ENCODE peak calls at places on chromosomes 4 and X, in seven cellular contexts. N is heart left ventricle, Z is foreskin fibroblast, O is sigmoid colon, S is brain microvascular endothelial cell, P is BE2C, B is kidney. X is an unnamed sample.

GRCh38 chr4:65918217-65918616 is 247.9 kb upstream of the EPHA5 start:
- DNase-seq in N (no peak), O (no peak), B (no peak), P (no peak), S (no peak), Z (no peak), X (no peak)

GRCh38 chrX:81120936-81121351 is 80.8 kb downstream of the HMGN5 start:
- DNase-seq in B (no peak), N (peak; percentile 23), O (peak; percentile 59), Z (peak; percentile 73), P (peak; percentile 38), S (peak; percentile 27), X (peak; percentile 47)

GRCh38 chr4:109233585-109233984 is 68.9 kb downstream of the COL25A1 start:
- DNase-seq in S (no peak), P (no peak), Z (peak; percentile 29), O (no peak), N (no peak), B (no peak), X (no peak)

GRCh38 chrX:68440940-68441339 is 7.6 kb upstream of the OPHN1 start:
- DNase-seq in N (peak; percentile 75), Z (peak; percentile 67), P (peak; percentile 31), S (peak; percentile 73), B (no peak), O (peak; percentile 88), X (no peak)

GRCh38 chrX:129875669-129876068 is 30.3 kb upstream of the UTP14A start:
- DNase-seq in N (no peak), O (no peak), S (peak; percentile 74), B (no peak), Z (peak; percentile 88), P (no peak), X (no peak)

GRCh38 chr4:101039367-101039766 is 308.0 kb downstream of the PPP3CA start:
- DNase-seq in N (no peak), B (no peak), Z (no peak), S (no peak), O (no peak), P (no peak), X (no peak)

GRCh38 chr4:150533673-150534072 is 48.3 kb upstream of the MAB21L2 start:
- DNase-seq in O (no peak), B (no peak), S (no peak), P (no peak), Z (no peak), N (no peak), X (no peak)

GRCh38 chrX:10900585-10901289 is 210.4 kb upstream of the HCCS start:
- DNase-seq in N (no peak), P (no peak), S (peak; percentile 14), Z (peak; percentile 51), B (no peak), O (no peak), X (no peak)

GRCh38 chr4:41095973-41096372 is 118.4 kb downstream of the APBB2 start:
- DNase-seq in N (no peak), O (no peak), P (no peak), S (peak; percentile 76), B (no peak), Z (peak; percentile 66), X (no peak)

GRCh38 chrX:123779908-123780396 is 47.1 kb upstream of the THOC2 start:
- DNase-seq in Z (no peak), P (no peak), B (no peak), N (no peak), O (no peak), S (no peak), X (no peak)

GRCh38 chr4:119682080-119682479 is 53.5 kb upstream of the PDE5A start:
- DNase-seq in Z (peak; percentile 5), S (no peak), O (no peak), N (no peak), B (no peak), P (no peak), X (no peak)

GRCh38 chr4:89158884-89159503 is 47.7 kb downstream of the TIGD2 start:
- DNase-seq in B (no peak), S (peak; percentile 39), Z (peak; percentile 60), O (no peak), P (no peak), N (no peak), X (no peak)

GRCh38 chrX:129678881-129679195 is 24.1 kb upstream of the APLN start:
- DNase-seq in Z (no peak), B (no peak), O (no peak), P (no peak), S (no peak), N (no peak), X (no peak)

GRCh38 chr4:113026556-113026955 is 22.9 kb upstream of the ANK2 start:
- DNase-seq in B (no peak), N (no peak), P (no peak), S (peak; percentile 44), O (no peak), Z (peak; percentile 67), X (no peak)

GRCh38 chr4:9968472-9968871 is 52.8 kb downstream of the SLC2A9 start:
- DNase-seq in B (no peak), N (no peak), O (no peak), P (no peak), Z (no peak), S (no peak), X (no peak)

GRCh38 chrX:47169726-47170515 is 23.7 kb upstream of the UBA1 start:
- DNase-seq in S (no peak), O (no peak), P (no peak), B (peak; percentile 64), Z (no peak), N (peak; percentile 53), X (no peak)

GRCh38 chr4:41728571-41728908 is 20.0 kb downstream of the PHOX2B start:
- DNase-seq in Z (peak; percentile 46), S (no peak), O (no peak), B (no peak), P (no peak), N (no peak), X (no peak)

GRCh38 chr4:151215295-151215694 is 61.7 kb upstream of the PRSS48 start:
- DNase-seq in S (no peak), P (no peak), N (no peak), B (no peak), O (no peak), Z (no peak), X (no peak)

GRCh38 chrX:113644426-113644825 is 803.8 kb upstream of the AMOT start:
- DNase-seq in O (no peak), P (no peak), S (no peak), N (no peak), B (no peak), Z (peak; percentile 2), X (no peak)

GRCh38 chr4:110042540-110043517 is 130.1 kb downstream of the EGF start:
- DNase-seq in N (no peak), B (no peak), Z (no peak), P (no peak), S (no peak), O (no peak), X (no peak)

GRCh38 chrX:23815376-23815775 is 32.4 kb downstream of the SAT1 start:
- DNase-seq in S (no peak), Z (no peak), N (no peak), O (no peak), B (no peak), P (no peak), X (no peak)

GRCh38 chrX:45584717-45585116 is 384.0 kb upstream of the DIPK2B start:
- DNase-seq in S (no peak), B (no peak), N (no peak), O (no peak), Z (no peak), P (no peak), X (no peak)

GRCh38 chr4:57254727-57255126 is 144.5 kb upstream of the IGFBP7 start:
- DNase-seq in O (no peak), S (no peak), B (no peak), Z (no peak), P (no peak), N (no peak), X (no peak)

GRCh38 chr4:85474356-85474755 is 594 bp upstream of the ARHGAP24 start:
- DNase-seq in O (no peak), P (no peak), N (no peak), Z (no peak), S (no peak), B (no peak), X (no peak)
- H3K4me3 ChIP-seq in O (no peak overlapping the region), P (no peak overlapping the region), N (peak overlapping the region; percentile 70), Z (peak overlapping the region; percentile 75), S (peak overlapping the region; percentile 61), B (peak overlapping the region; percentile 60), X (peak overlapping the region; percentile 62)

DNA sequence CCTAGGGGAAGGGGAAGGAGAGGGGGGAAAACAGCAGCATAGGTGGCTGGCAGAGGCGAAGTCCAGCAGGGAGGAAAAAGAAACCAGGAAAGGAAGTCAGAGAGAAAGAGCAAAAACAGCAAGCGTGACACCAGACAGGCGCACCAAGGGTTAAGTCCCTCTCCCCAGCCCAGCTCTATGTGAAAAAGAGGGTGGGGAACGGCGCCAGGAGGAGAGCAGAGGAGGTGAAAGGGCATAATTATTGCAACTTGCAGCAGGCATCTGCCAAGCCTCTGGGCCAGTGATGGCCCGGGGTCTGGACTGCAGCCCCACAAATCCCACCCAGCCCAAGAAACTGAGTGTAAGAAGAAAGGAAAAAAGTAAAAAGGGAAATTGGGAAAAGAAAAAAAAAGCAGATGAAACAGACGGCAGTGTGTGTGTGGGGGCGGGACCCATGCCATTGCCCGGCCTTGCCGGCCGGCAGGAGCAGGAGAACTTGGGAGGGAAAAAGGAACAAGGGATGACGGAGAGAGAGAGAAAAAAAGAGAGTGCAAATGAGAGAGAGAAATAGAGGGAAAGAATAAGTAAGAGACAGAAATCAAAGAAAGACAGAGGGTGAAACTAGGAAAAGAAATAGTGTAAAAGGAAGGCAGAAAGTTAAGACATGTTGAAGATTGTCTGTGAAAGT is 14.1 kb upstream of the RHOXF2 start:
- DNase-seq in O (no peak), Z (peak; percentile 3), B (peak; percentile 64), S (no peak), N (no peak), P (peak; percentile 19), X (peak; percentile 68)
- H3K4me3 ChIP-seq in O (no peak overlapping the region), Z (no peak overlapping the region), B (no peak overlapping the region), S (no peak overlapping the region), N (no peak overlapping the region), P (no peak overlapping the region), X (no peak overlapping the region)

GRCh38 chr4:106670911-106671310 is 302.3 kb upstream of the GIMD1 start:
- DNase-seq in S (no peak), P (no peak), Z (no peak), N (no peak), B (no peak), O (no peak), X (no peak)

GRCh38 chr4:106676173-106676921 is 307.8 kb upstream of the GIMD1 start:
- DNase-seq in N (no peak), Z (peak; percentile 75), S (no peak), O (no peak), P (no peak), B (no peak), X (no peak)

DNA sequence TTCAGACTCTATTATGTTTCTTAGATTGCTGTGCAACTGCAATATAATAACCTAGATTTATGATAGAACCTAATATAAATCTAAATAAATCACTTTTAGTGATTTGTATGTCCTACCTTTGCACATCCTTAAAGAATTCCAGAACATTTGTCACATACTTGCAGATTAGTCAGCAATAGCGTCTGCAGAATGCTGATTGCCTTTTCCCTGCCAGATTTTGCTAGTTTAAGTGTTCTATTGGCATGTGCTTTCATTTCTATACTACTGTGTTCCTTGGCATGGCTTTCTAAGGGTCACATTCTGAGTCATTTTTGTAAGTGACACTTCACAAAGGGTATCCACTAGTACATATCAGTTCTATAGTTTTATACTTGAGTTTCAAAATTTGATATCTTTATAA is 303.1 kb upstream of the GIMD1 start:
- DNase-seq in N (no peak), Z (peak; percentile 47), B (no peak), S (peak; percentile 31), P (no peak), O (no peak), X (no peak)
- H3K4me3 ChIP-seq in N (no peak overlapping the region), Z (no peak overlapping the region), B (no peak overlapping the region), S (no peak overlapping the region), P (no peak overlapping the region), O (no peak overlapping the region), X (no peak overlapping the region)

GRCh38 chr4:16626945-16627344 is 271.5 kb downstream of the LDB2 start:
- DNase-seq in S (peak; percentile 96), N (peak; percentile 32), O (no peak), Z (peak; percentile 95), B (no peak), P (no peak), X (no peak)
- H3K4me3 ChIP-seq in S (no peak overlapping the region), N (no peak overlapping the region), O (no peak overlapping the region), Z (no peak overlapping the region), B (no peak overlapping the region), P (no peak overlapping the region), X (no peak overlapping the region)

X was measured in right lobe of liver.